ENCODE peak calls at places on chromosome 20, in seven cellular contexts. Q is T follicular helper cell, A is SW480, P is colonic mucosa, K is HS-5, G is tibial artery, O is brain microvascular endothelial cell. L is an unnamed sample.
A peak's percentile ranks its signal among the peaks of the same experiment; 100 is the strongest.

GRCh38 chr20:50931048-50931305 is 260 bp downstream of the ADNP start:
- DNase-seq in Q (peak; percentile 68), A (no peak), P (no peak), K (no peak), G (no peak), O (no peak), L (peak; percentile 67)

GRCh38 chr20:52959125-52959524 is 13.0 kb upstream of the TSHZ2 start:
- DNase-seq in Q (no peak), A (peak; percentile 68), P (no peak), K (no peak), G (no peak), O (no peak), L (no peak)

GRCh38 chr20:51500936-51501335 is 41.6 kb downstream of the NFATC2 start:
- DNase-seq in Q (peak; percentile 34), A (no peak), P (no peak), K (no peak), G (no peak), O (no peak), L (no peak)

GRCh38 chr20:2694519-2694918 is 1.9 kb downstream of the EBF4 start:
- DNase-seq in Q (no peak), A (no peak), P (no peak), K (no peak), G (no peak), O (no peak), L (no peak)

GRCh38 chr20:61316351-61316750 is 64.3 kb downstream of the CDH4 start:
- DNase-seq in Q (no peak), A (no peak), P (no peak), K (no peak), G (no peak), O (no peak), L (no peak)

GRCh38 chr20:50360218-50360672 is 149.9 kb upstream of the PTPN1 start:
- DNase-seq in Q (no peak), A (no peak), P (peak; percentile 84), K (no peak), G (no peak), O (no peak), L (no peak)

GRCh38 chr20:22977047-22977785 is 57.9 kb upstream of the SSTR4 start:
- DNase-seq in Q (no peak), A (no peak), P (no peak), K (no peak), G (no peak), O (no peak), L (no peak)

GRCh38 chr20:668638-669037 is 7.0 kb downstream of the SCRT2 start:
- DNase-seq in Q (no peak), A (no peak), P (no peak), K (no peak), G (no peak), O (no peak), L (no peak)

GRCh38 chr20:24650091-24650490 is 180.7 kb downstream of the SYNDIG1 start:
- DNase-seq in Q (no peak), A (no peak), P (no peak), K (no peak), G (peak; percentile 80), O (no peak), L (no peak)

GRCh38 chr20:258963-259362 is 1.4 kb downstream of the DEFB132 start:
- DNase-seq in Q (no peak), A (peak; percentile 54), P (no peak), K (no peak), G (no peak), O (peak; percentile 9), L (no peak)

GRCh38 chr20:63021356-63022321 is 14.9 kb upstream of the BHLHE23 start:
- DNase-seq in Q (no peak), A (no peak), P (no peak), K (no peak), G (peak; percentile 51), O (no peak), L (no peak)

GRCh38 chr20:48861444-48861843 is 33.6 kb upstream of the PREX1 start:
- DNase-seq in Q (no peak), A (no peak), P (no peak), K (no peak), G (no peak), O (no peak), L (no peak)

GRCh38 chr20:40769677-40770285 is 80.7 kb upstream of the MAFB start:
- DNase-seq in Q (no peak), A (no peak), P (no peak), K (no peak), G (no peak), O (no peak), L (no peak)

GRCh38 chr20:5657190-5657872 is 92.9 kb upstream of the SHLD1 start:
- DNase-seq in Q (no peak), A (no peak), P (peak; percentile 47), K (peak; percentile 100), G (no peak), O (peak; percentile 95), L (no peak)

GRCh38 chr20:6848992-6849391 is 81.5 kb downstream of the BMP2 start:
- DNase-seq in Q (no peak), A (no peak), P (no peak), K (no peak), G (no peak), O (no peak), L (no peak)

GRCh38 chr20:62765432-62766070 is 30.7 kb upstream of the MRGBP start:
- DNase-seq in Q (no peak), A (no peak), P (no peak), K (no peak), G (no peak), O (no peak), L (no peak)

GRCh38 chr20:9498322-9498721 is 16.1 kb upstream of the LAMP5 start:
- DNase-seq in Q (no peak), A (no peak), P (no peak), K (no peak), G (no peak), O (no peak), L (no peak)

GRCh38 chr20:35006531-35006971 is 50.9 kb downstream of the MYH7B start:
- DNase-seq in Q (no peak), A (no peak), P (no peak), K (no peak), G (peak; percentile 34), O (no peak), L (no peak)

GRCh38 chr20:36866164-36866563 is 9.8 kb upstream of the TLDC2 start:
- DNase-seq in Q (no peak), A (no peak), P (no peak), K (no peak), G (no peak), O (no peak), L (no peak)

GRCh38 chr20:1775117-1775516 is 117.5 kb upstream of the SIRPG start:
- DNase-seq in Q (no peak), A (no peak), P (no peak), K (no peak), G (no peak), O (peak; percentile 65), L (no peak)

GRCh38 chr20:46255440-46256104 is 52.7 kb downstream of the CDH22 start:
- DNase-seq in Q (peak; percentile 3), A (peak; percentile 85), P (peak; percentile 96), K (no peak), G (peak; percentile 69), O (no peak), L (no peak)

GRCh38 chr20:2698912-2699311 is 6.3 kb downstream of the EBF4 start:
- DNase-seq in Q (no peak), A (no peak), P (peak; percentile 10), K (no peak), G (peak; percentile 48), O (no peak), L (no peak)

GRCh38 chr20:17806739-17807441 is 107.1 kb downstream of the BANF2 start:
- DNase-seq in Q (no peak), A (no peak), P (peak; percentile 46), K (no peak), G (peak; percentile 83), O (peak; percentile 58), L (no peak)

GRCh38 chr20:17644451-17644850 is 37.6 kb downstream of the RRBP1 start:
- DNase-seq in Q (no peak), A (no peak), P (no peak), K (no peak), G (no peak), O (no peak), L (no peak)

GRCh38 chr20:62417981-62418708 is 9.2 kb downstream of the RBBP8NL start:
- DNase-seq in Q (no peak), A (no peak), P (no peak), K (no peak), G (no peak), O (no peak), L (no peak)

GRCh38 chr20:53889411-53890148 is 180.8 kb downstream of the BCAS1 start:
- DNase-seq in Q (no peak), A (no peak), P (no peak), K (no peak), G (no peak), O (no peak), L (no peak)

GRCh38 chr20:6765469-6766058 is 1.9 kb upstream of the BMP2 start:
- DNase-seq in Q (no peak), A (peak; percentile 83), P (no peak), K (peak; percentile 49), G (no peak), O (peak; percentile 27), L (no peak)

GRCh38 chr20:62832951-62833391 is 16.1 kb downstream of the COL9A3 start:
- DNase-seq in Q (no peak), A (no peak), P (peak; percentile 48), K (no peak), G (no peak), O (no peak), L (no peak)

GRCh38 chr20:51554538-51555165 is 12.1 kb upstream of the NFATC2 start:
- DNase-seq in Q (no peak), A (no peak), P (no peak), K (peak; percentile 100), G (no peak), O (no peak), L (no peak)

GRCh38 chr20:40689100-40689942 is at the start of gene MAFB:
- DNase-seq in Q (no peak), A (peak; percentile 93), P (peak; percentile 84), K (peak; percentile 56), G (peak; percentile 97), O (peak; percentile 76), L (no peak)

L was measured in T-helper 17 cell.